ENCODE peak calls at places on chromosomes 13 and 19, in four cellular contexts. J is SK-N-SH, S is K562, I is HCT116. O is an unnamed sample.

GRCh38 chr19:4513248-4513647 is 5.0 kb downstream of the PLIN4 start:
- DNase-seq in J (no peak), S (no peak), I (no peak), O (no peak)

GRCh38 chr19:7349961-7350711 is 1.4 kb downstream of the ARHGEF18 start:
- DNase-seq in J (no peak), S (no peak), I (no peak), O (no peak)

GRCh38 chr19:13036366-13036976 is 41.2 kb downstream of the NFIX start:
- DNase-seq in J (no peak), S (peak; percentile 54), I (peak; percentile 56), O (no peak)

GRCh38 chr19:53908933-53909415 is at the start of gene CACNG7:
- DNase-seq in J (peak; percentile 94), S (no peak), I (no peak), O (no peak)

GRCh38 chr19:34220472-34221063 is 33.8 kb upstream of the GARRE1 start:
- DNase-seq in J (peak; percentile 67), S (peak; percentile 69), I (peak; percentile 64), O (peak; percentile 79)

GRCh38 chr13:92537485-92537884 is 689.1 kb upstream of the GPC6 start:
- DNase-seq in J (no peak), S (no peak), I (no peak), O (peak; percentile 5)

GRCh38 chr19:18437481-18438330 is at the start of gene ISYNA1:
- DNase-seq in J (peak; percentile 94), S (peak; percentile 85), I (no peak), O (peak; percentile 82)

GRCh38 chr13:34762312-34762711 is 179.8 kb upstream of the NBEA start:
- DNase-seq in J (no peak), S (no peak), I (no peak), O (no peak)

GRCh38 chr13:39282400-39282972 is 244.2 kb downstream of the NHLRC3 start:
- DNase-seq in J (no peak), S (no peak), I (no peak), O (no peak)

GRCh38 chr19:15136234-15136954 is 29.2 kb downstream of the SYDE1 start:
- DNase-seq in J (no peak), S (no peak), I (no peak), O (peak; percentile 79)

GRCh38 chr19:49567722-49568454 is 12.5 kb downstream of the NOSIP start:
- DNase-seq in J (no peak), S (peak; percentile 50), I (no peak), O (no peak)

GRCh38 chr19:30161770-30162169 is 210.4 kb upstream of the ZNF536 start:
- DNase-seq in J (no peak), S (no peak), I (no peak), O (no peak)
- TF ChIP-seq JUND in J (no peak), S (no peak), I (no peak), O (no peak)

GRCh38 chr13:100439247-100439955 is 149.2 kb downstream of the GGACT start:
- DNase-seq in J (no peak), S (no peak), I (no peak), O (no peak)
- TF ChIP-seq JUND in J (no peak), S (no peak), I (no peak), O (no peak)

DNA sequence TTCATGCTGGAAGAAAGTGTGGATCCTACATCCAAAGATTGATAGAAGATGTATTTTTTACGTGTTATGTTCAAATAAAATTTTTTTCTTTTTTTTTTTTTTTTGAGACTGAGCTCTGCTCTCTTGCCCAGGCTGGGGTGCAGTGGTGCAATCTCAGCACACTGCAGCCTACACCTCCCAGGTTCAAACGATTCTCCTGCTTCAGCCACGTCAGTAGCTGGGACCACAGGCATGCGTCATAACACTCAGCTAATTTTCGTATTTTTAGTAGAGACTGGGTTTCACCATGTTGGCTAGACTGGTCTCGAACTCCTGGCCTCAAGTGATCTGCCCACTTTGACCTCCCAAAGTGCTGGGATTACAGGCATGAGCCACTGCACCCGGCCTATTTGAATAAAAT is 65.7 kb downstream of the KLF12 start:
- DNase-seq in J (no peak), S (no peak), I (no peak), O (no peak)
- TF ChIP-seq JUND in J (no peak), S (no peak), I (no peak), O (no peak)

GRCh38 chr19:488505-489417 is 7.5 kb upstream of the MADCAM1 start:
- DNase-seq in J (peak; percentile 99), S (peak; percentile 92), I (peak; percentile 84), O (peak; percentile 94)

GRCh38 chr19:484494-484893 is 11.8 kb upstream of the MADCAM1 start:
- DNase-seq in J (no peak), S (no peak), I (no peak), O (no peak)

GRCh38 chr19:485122-485521 is 11.2 kb upstream of the MADCAM1 start:
- DNase-seq in J (no peak), S (no peak), I (no peak), O (no peak)

GRCh38 chr19:483332-484072 is 12.8 kb upstream of the MADCAM1 start:
- DNase-seq in J (peak; percentile 14), S (no peak), I (no peak), O (no peak)

GRCh38 chr19:485583-486236 is 10.6 kb upstream of the MADCAM1 start:
- DNase-seq in J (peak; percentile 12), S (no peak), I (no peak), O (no peak)
- TF ChIP-seq JUND in J (no peak), S (no peak), I (no peak), O (no peak)

GRCh38 chr13:112781287-112781686 is 91.4 kb downstream of the ATP11A start:
- DNase-seq in J (peak; percentile 47), S (no peak), I (no peak), O (no peak)

GRCh38 chr13:112781881-112782361 is 92.1 kb downstream of the ATP11A start:
- DNase-seq in J (peak; percentile 75), S (no peak), I (no peak), O (no peak)

GRCh38 chr13:112783135-112783945 is 93.5 kb downstream of the ATP11A start:
- DNase-seq in J (peak; percentile 17), S (no peak), I (no peak), O (no peak)

GRCh38 chr13:112783946-112784500 is 94.2 kb downstream of the ATP11A start:
- DNase-seq in J (no peak), S (no peak), I (no peak), O (no peak)

GRCh38 chr13:112782433-112783010 is 92.7 kb downstream of the ATP11A start:
- DNase-seq in J (peak; percentile 42), S (no peak), I (no peak), O (no peak)
- TF ChIP-seq JUND in J (no peak), S (no peak), I (no peak), O (no peak)

GRCh38 chr19:28021316-28022185 is 1191.4 kb downstream of the UQCRFS1 start:
- DNase-seq in J (no peak), S (no peak), I (no peak), O (no peak)
- TF ChIP-seq JUND in J (no peak), S (no peak), I (no peak), O (no peak)

GRCh38 chr13:98984118-98984517 is 6.3 kb upstream of the DOCK9 start:
- DNase-seq in J (no peak), S (no peak), I (no peak), O (peak; percentile 11)
- TF ChIP-seq JUND in J (no peak), S (no peak), I (no peak), O (no peak)

GRCh38 chr13:30045916-30046704 is 195.7 kb upstream of the UBL3 start:
- DNase-seq in J (no peak), S (no peak), I (no peak), O (no peak)
- TF ChIP-seq JUND in J (peak; percentile 27), S (no peak), I (no peak), O (no peak)

GRCh38 chr13:109977212-109977968 is 191.0 kb upstream of the IRS2 start:
- DNase-seq in J (no peak), S (no peak), I (no peak), O (no peak)

GRCh38 chr13:109974354-109974753 is 188.0 kb upstream of the IRS2 start:
- DNase-seq in J (no peak), S (no peak), I (no peak), O (no peak)

GRCh38 chr13:109981000-109981399 is 194.6 kb upstream of the IRS2 start:
- DNase-seq in J (no peak), S (no peak), I (no peak), O (no peak)

GRCh38 chr13:109976206-109976997 is 190.0 kb upstream of the IRS2 start:
- DNase-seq in J (no peak), S (no peak), I (no peak), O (no peak)

DNA sequence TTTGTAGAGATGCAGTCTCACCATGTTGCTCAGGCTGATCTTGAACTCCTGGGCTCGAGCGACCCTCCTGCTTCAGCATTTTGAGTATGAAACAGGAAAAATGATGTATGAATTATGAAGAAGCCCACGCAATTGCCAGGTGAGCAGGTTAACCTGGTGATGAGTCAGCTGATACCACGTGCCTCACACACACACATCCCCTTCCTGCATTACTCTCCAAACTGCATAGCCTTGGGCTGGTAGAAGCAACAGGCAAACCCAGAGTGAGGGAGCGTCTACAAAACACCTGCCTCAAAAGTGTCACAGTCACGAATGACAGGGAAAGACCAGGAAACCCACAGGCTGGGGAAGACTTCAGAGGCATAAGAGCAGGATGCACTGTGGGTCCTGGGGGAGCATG is 192.8 kb upstream of the IRS2 start:
- DNase-seq in J (no peak), S (no peak), I (peak; percentile 2), O (peak; percentile 12)
- TF ChIP-seq JUND in J (no peak), S (no peak), I (peak; percentile 17), O (no peak)

GRCh38 chr13:110467516-110467915 is 94.0 kb downstream of the RAB20 start:
- DNase-seq in J (no peak), S (no peak), I (no peak), O (no peak)

GRCh38 chr13:110464547-110465343 is 96.8 kb downstream of the RAB20 start:
- DNase-seq in J (no peak), S (no peak), I (no peak), O (no peak)

GRCh38 chr13:110465696-110466095 is 95.8 kb downstream of the RAB20 start:
- DNase-seq in J (no peak), S (no peak), I (no peak), O (no peak)

GRCh38 chr13:110463876-110464510 is 97.5 kb downstream of the RAB20 start:
- DNase-seq in J (no peak), S (no peak), I (no peak), O (no peak)

DNA sequence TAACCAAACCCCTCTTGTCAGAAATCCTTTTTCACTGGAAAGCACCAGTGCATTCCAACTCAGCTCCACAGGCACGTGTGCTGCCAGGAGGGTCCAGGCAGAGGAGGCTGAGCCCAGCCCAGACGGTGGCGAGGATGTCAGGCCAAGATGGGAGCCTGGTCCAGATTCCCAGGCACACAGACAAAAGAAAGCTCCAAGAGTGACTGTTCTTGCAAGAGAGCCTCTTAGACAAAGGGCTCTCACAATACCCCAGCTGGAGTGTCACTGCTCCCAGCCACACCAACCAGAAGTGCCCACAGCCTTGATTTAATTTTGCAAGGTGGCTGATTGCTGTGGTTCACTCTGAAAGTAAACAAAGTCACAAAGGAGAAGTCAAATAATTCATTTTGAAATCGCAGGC is 95.3 kb downstream of the RAB20 start:
- DNase-seq in J (no peak), S (no peak), I (no peak), O (no peak)
- TF ChIP-seq JUND in J (no peak), S (no peak), I (no peak), O (no peak)

O was measured in T47D.